ENCODE peak calls at places on chromosomes 13 and 19, in four cellular contexts. Y is NK-92 treated with Interleukin-12 subunit alpha and Interleukin-12 subunit beta, amount 100 ng/mL, for 24 hours; E is T follicular helper cell; H is C1 segment of cervical spinal cord. M is an unnamed sample.

GRCh38 chr13:37381502-37381901 is 217.1 kb downstream of the POSTN start:
- DNase-seq in Y (no peak), E (no peak), H (no peak), M (no peak)

GRCh38 chr13:113074876-113075275 is 30.7 kb upstream of the F7 start:
- DNase-seq in Y (no peak), E (no peak), H (no peak), M (no peak)

GRCh38 chr13:40375522-40376171 is 290.8 kb downstream of the FOXO1 start:
- DNase-seq in Y (no peak), E (no peak), H (no peak), M (no peak)

GRCh38 chr13:99501952-99502310 is 659 bp downstream of the TM9SF2 start:
- DNase-seq in Y (no peak), E (no peak), H (peak), M (no peak)

GRCh38 chr19:20969498-20969897 is 46.4 kb downstream of the ZNF85 start:
- DNase-seq in Y (no peak), E (no peak), H (no peak), M (no peak)

GRCh38 chr13:89660752-89661151 is 1686.7 kb upstream of the MIR17HG start:
- DNase-seq in Y (no peak), E (no peak), H (no peak), M (no peak)

GRCh38 chr19:38047048-38047435 is 140.0 kb downstream of the SIPA1L3 start:
- DNase-seq in Y (no peak), E (no peak), H (no peak), M (no peak)

GRCh38 chr13:75864718-75865117 is 228.6 kb downstream of the LMO7 start:
- DNase-seq in Y (no peak), E (no peak), H (no peak), M (no peak)